ENCODE peak calls at places on chromosomes 11 and 22, in seven cellular contexts. O, V, U, D, L, Y and P are unnamed samples.

GRCh38 chr11:121557348-121557747 is 104.6 kb upstream of the SORL1-AS1 start:
- DNase-seq in L (peak; percentile 32), O (no peak), Y (no peak), V (no peak), U (no peak), D (no peak), P (no peak)

GRCh38 chr11:119774180-119774763 is 45.3 kb upstream of the NECTIN1 start:
- DNase-seq in Y (no peak), U (peak; percentile 63), V (peak; percentile 16), D (no peak), L (peak; percentile 13), O (peak; percentile 59), P (no peak)

GRCh38 chr22:30606455-30607299 is at the start of gene TCN2:
- DNase-seq in V (peak; percentile 41), Y (no peak), O (peak; percentile 83), U (peak; percentile 58), L (peak; percentile 77), D (peak; percentile 81), P (peak; percentile 70)

GRCh38 chr11:1087279-1087960 is 12.7 kb downstream of the MUC2 start:
- DNase-seq in L (no peak), U (no peak), O (no peak), D (no peak), V (no peak), Y (no peak), P (peak; percentile 13)

GRCh38 chr11:11524436-11525038 is 97.3 kb downstream of the GALNT18 start:
- DNase-seq in Y (no peak), V (no peak), D (no peak), O (no peak), L (peak; percentile 22), U (no peak), P (no peak)

GRCh38 chr22:46684706-46685105 is 53.3 kb downstream of the CERK start:
- DNase-seq in V (no peak), U (no peak), Y (no peak), D (no peak), L (no peak), O (no peak), P (peak; percentile 55)

GRCh38 chr11:46210133-46210636 is 67.3 kb upstream of the CREB3L1 start:
- DNase-seq in Y (peak; percentile 17), U (no peak), O (no peak), L (peak; percentile 72), V (peak; percentile 27), D (no peak), P (no peak)

GRCh38 chr11:125494987-125495725 is 909 bp downstream of the FEZ1 start:
- DNase-seq in U (peak; percentile 48), D (peak; percentile 78), O (peak; percentile 9), V (no peak), Y (no peak), L (peak; percentile 31), P (peak; percentile 37)

GRCh38 chr11:134391656-134392055 is 20.4 kb downstream of the B3GAT1 start:
- DNase-seq in Y (no peak), D (no peak), U (no peak), V (no peak), O (no peak), L (no peak), P (no peak)

GRCh38 chr11:8748317-8748716 is 65.7 kb downstream of the RPL27A start:
- DNase-seq in L (no peak), D (no peak), O (no peak), Y (no peak), V (no peak), U (no peak), P (no peak)

GRCh38 chr11:117908261-117908895 is 20.8 kb downstream of the TMPRSS13 start:
- DNase-seq in Y (no peak), V (no peak), O (no peak), D (peak; percentile 45), U (no peak), L (no peak), P (no peak)

GRCh38 chr11:17634776-17635550 is 84.4 kb upstream of the MYOD1 start:
- DNase-seq in D (no peak), L (no peak), O (no peak), Y (no peak), V (no peak), U (no peak), P (no peak)

GRCh38 chr11:124662111-124662510 is 11.4 kb downstream of the SIAE start:
- DNase-seq in D (no peak), O (no peak), V (no peak), Y (no peak), U (no peak), L (no peak), P (no peak)

GRCh38 chr22:33539902-33540751 is 380.1 kb downstream of the LARGE1 start:
- DNase-seq in L (peak; percentile 5), D (no peak), U (no peak), Y (no peak), V (peak; percentile 100), O (peak; percentile 75), P (peak; percentile 58)

GRCh38 chr11:82732348-82732733 is 1.3 kb downstream of the FAM181B start:
- DNase-seq in O (no peak), V (no peak), D (no peak), L (no peak), U (no peak), Y (no peak), P (no peak)

GRCh38 chr11:77079666-77080065 is 12.9 kb downstream of the CAPN5 start:
- DNase-seq in L (no peak), U (no peak), Y (no peak), D (no peak), O (no peak), V (no peak), P (no peak)

GRCh38 chr11:111604392-111605009 is 2.3 kb downstream of the SIK2 start:
- DNase-seq in Y (no peak), L (peak; percentile 45), D (no peak), O (peak; percentile 14), U (no peak), V (peak; percentile 61), P (no peak)

GRCh38 chr22:41480397-41480735 is 11.4 kb downstream of the ACO2 start:
- DNase-seq in Y (peak; percentile 67), L (peak; percentile 92), O (no peak), V (no peak), U (no peak), D (no peak), P (no peak)

GRCh38 chr22:20956258-20957117 is 10.6 kb upstream of the AIFM3 start:
- DNase-seq in D (no peak), U (no peak), O (peak; percentile 86), V (peak; percentile 53), L (peak; percentile 25), Y (no peak), P (no peak)

GRCh38 chr11:43825217-43825816 is 55.3 kb upstream of the ALKBH3 start:
- DNase-seq in O (peak; percentile 53), Y (no peak), D (no peak), U (peak; percentile 36), L (peak; percentile 35), V (peak; percentile 8), P (no peak)

GRCh38 chr22:35860087-35860733 is 142.5 kb downstream of the APOL5 start:
- DNase-seq in D (no peak), O (no peak), L (no peak), Y (no peak), V (no peak), U (no peak), P (no peak)

GRCh38 chr11:64649304-64649703 is 58.3 kb downstream of the SLC22A12 start:
- DNase-seq in D (no peak), V (peak; percentile 30), Y (no peak), L (no peak), U (peak; percentile 43), O (no peak), P (no peak)

GRCh38 chr11:74612877-74613276 is 20.5 kb downstream of the POLD3 start:
- DNase-seq in O (no peak), V (no peak), L (peak; percentile 50), D (no peak), Y (no peak), U (no peak), P (no peak)
- TF ChIP-seq CTCF in O (no peak), V (no peak), L (no peak), D (no peak), Y (no peak), U (no peak), P (no peak)

DNA sequence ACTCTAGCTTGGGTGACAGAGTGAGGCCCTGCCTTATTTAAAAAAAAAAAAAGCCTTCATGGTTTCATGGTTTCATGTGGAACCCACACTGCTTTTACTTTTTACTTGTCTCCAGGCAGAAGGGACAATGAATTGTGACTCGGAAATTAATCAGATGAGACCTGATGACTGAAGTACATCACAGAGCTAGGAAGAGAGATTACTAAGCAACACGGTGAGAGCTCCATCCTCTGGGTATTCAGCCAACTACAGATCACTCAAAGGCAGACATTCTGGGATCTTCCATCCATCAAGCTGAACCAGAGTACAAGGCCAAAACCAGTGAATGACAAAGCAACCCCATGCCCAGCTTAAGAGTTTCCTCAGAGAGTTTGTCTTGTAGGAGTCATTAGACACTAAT is 433.2 kb downstream of the SOX6 start:
- DNase-seq in V (no peak), Y (no peak), L (no peak), U (no peak), O (no peak), D (no peak), P (no peak)
- TF ChIP-seq CTCF in V (peak; percentile 4), Y (peak; percentile 25), L (no peak), U (no peak), O (no peak), D (no peak), P (no peak)

DNA sequence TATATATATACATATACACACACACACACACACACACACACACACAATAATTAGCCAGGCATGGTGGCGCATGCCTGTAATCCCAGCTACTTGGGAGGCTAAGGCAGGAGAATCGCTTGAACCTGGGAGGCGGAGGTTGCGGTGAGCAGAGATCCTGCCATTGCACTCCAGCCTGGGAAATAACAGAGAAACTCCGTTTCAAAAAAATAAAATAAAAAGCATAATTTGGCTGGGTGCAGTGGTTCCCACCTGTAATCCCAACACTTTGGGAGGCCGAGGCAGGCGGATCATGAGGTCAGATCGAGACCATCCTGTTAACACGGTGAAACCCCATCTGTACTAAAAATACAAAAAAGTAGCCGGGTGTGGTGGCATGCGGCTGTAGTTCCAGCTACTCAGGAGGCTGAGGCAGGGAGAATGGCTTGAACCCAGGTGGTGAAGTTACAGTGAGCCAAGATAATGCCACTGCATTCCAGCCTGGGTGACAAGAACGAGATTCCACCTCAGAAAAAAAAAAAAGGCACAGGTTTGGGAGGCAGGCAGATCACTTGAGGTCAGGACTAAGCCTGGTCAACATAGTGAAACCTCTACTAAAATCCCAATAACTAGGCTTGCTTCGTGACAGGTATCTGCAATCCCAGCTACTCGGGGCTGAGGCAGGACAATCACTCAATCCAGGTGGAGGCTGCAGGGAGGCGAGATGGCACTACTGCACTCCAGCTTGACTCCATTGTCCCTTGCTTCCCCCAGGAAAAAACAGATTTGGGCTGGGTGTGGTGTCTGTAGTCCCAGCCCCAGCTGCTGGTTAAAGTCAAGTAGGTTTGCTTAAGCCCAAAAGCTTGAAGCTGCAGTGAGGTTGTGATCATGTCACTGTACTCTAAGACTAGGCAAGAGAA is 11.8 kb upstream of the WDR74 start:
- DNase-seq in U (no peak), Y (no peak), D (no peak), O (no peak), L (no peak), V (peak; percentile 43), P (no peak)
- TF ChIP-seq CTCF in U (no peak), Y (no peak), D (no peak), O (no peak), L (no peak), V (no peak), P (no peak)

GRCh38 chr22:39446239-39446721 is 10.5 kb upstream of the MGAT3 start:
- DNase-seq in U (no peak), L (no peak), Y (no peak), O (peak; percentile 41), D (no peak), V (no peak), P (no peak)
- TF ChIP-seq CTCF in U (no peak), L (no peak), Y (no peak), O (no peak), D (no peak), V (peak; percentile 46), P (no peak)

GRCh38 chr22:17792289-17792688 is 18.0 kb upstream of the BID start:
- DNase-seq in O (no peak), D (no peak), L (no peak), U (no peak), Y (no peak), V (no peak), P (no peak)
- TF ChIP-seq CTCF in O (no peak), D (no peak), L (no peak), U (no peak), Y (no peak), V (no peak), P (no peak)